ENCODE peak calls at places on chromosome 10, in nine cellular contexts. X, W, O, S, G, T, F, U and D are unnamed samples.

GRCh38 chr10:110422548-110422947 is 75.2 kb upstream of the DUSP5 start:
- DNase-seq in X (no peak), W (no peak), O (no peak), S (no peak), G (no peak), T (no peak), F (no peak), U (no peak), D (no peak)

GRCh38 chr10:104327745-104328635 is 10.3 kb downstream of the ITPRIP start:
- DNase-seq in X (no peak), W (no peak), O (peak; percentile 44), S (peak; percentile 78), G (no peak), T (no peak), F (peak; percentile 51), U (peak; percentile 10), D (peak; percentile 62)

GRCh38 chr10:132528064-132528800 is 9.4 kb upstream of the INPP5A start:
- DNase-seq in X (no peak), W (no peak), O (no peak), S (no peak), G (no peak), T (no peak), F (no peak), U (no peak), D (peak; percentile 42)

GRCh38 chr10:132134541-132135397 is 52.0 kb upstream of the DPYSL4 start:
- DNase-seq in X (no peak), W (no peak), O (no peak), S (no peak), G (no peak), T (no peak), F (no peak), U (no peak), D (no peak)

GRCh38 chr10:102752934-102753664 is 9.4 kb downstream of the WBP1L start:
- DNase-seq in X (no peak), W (peak; percentile 3), O (peak; percentile 73), S (peak; percentile 58), G (no peak), T (no peak), F (no peak), U (peak; percentile 3), D (peak; percentile 81)

GRCh38 chr10:132493756-132494290 is 43.8 kb upstream of the INPP5A start:
- DNase-seq in X (no peak), W (no peak), O (no peak), S (no peak), G (no peak), T (no peak), F (no peak), U (no peak), D (no peak)

GRCh38 chr10:21808525-21808924 is 195.0 kb downstream of the DNAJC1 start:
- DNase-seq in X (no peak), W (no peak), O (no peak), S (no peak), G (no peak), T (no peak), F (no peak), U (no peak), D (no peak)

GRCh38 chr10:62072901-62073300 is 171.4 kb downstream of the ARID5B start:
- DNase-seq in X (no peak), W (no peak), O (no peak), S (no peak), G (no peak), T (no peak), F (no peak), U (no peak), D (no peak)

GRCh38 chr10:80924063-80924952 is 386.6 kb downstream of the SH2D4B start:
- DNase-seq in X (no peak), W (peak; percentile 19), O (peak; percentile 63), S (peak; percentile 4), G (no peak), T (no peak), F (no peak), U (no peak), D (no peak)

GRCh38 chr10:124670849-124671248 is 73.3 kb downstream of the FAM53B start:
- DNase-seq in X (no peak), W (peak; percentile 31), O (no peak), S (no peak), G (peak; percentile 16), T (no peak), F (no peak), U (peak; percentile 43), D (no peak)

GRCh38 chr10:34078798-34079470 is 736.2 kb downstream of the PARD3 start:
- DNase-seq in X (no peak), W (no peak), O (no peak), S (no peak), G (no peak), T (no peak), F (peak; percentile 7), U (no peak), D (no peak)

GRCh38 chr10:21336476-21337170 is 188.9 kb downstream of the SKIDA1 start:
- DNase-seq in X (no peak), W (peak; percentile 49), O (peak; percentile 86), S (peak; percentile 93), G (no peak), T (no peak), F (peak; percentile 74), U (peak; percentile 17), D (peak; percentile 94)

GRCh38 chr10:94936721-94937120 is 1.7 kb upstream of the CYP2C9 start:
- DNase-seq in X (no peak), W (no peak), O (no peak), S (no peak), G (no peak), T (no peak), F (no peak), U (no peak), D (no peak)

GRCh38 chr10:86538547-86538946 is 17.0 kb upstream of the WAPL start:
- DNase-seq in X (no peak), W (no peak), O (no peak), S (no peak), G (no peak), T (no peak), F (no peak), U (no peak), D (no peak)